ENCODE peak calls at places on chromosomes 7 and 10, in six cellular contexts. Y, M, I, E, S and G are unnamed samples.

GRCh38 chr7:18378989-18379605 is 116.5 kb upstream of the HDAC9 start:
- DNase-seq in Y (no peak), M (no peak), I (no peak), E (no peak), S (no peak), G (no peak)

GRCh38 chr10:21278491-21279216 is 246.8 kb downstream of the SKIDA1 start:
- DNase-seq in Y (peak; percentile 89), M (peak; percentile 95), I (peak; percentile 91), E (peak; percentile 89), S (peak; percentile 90), G (peak; percentile 92)

GRCh38 chr7:112596260-112596659 is 115.5 kb downstream of the LSMEM1 start:
- DNase-seq in Y (no peak), M (no peak), I (no peak), E (no peak), S (no peak), G (no peak)

GRCh38 chr10:23525406-23525805 is 86.5 kb downstream of the OTUD1 start:
- DNase-seq in Y (no peak), M (no peak), I (no peak), E (no peak), S (peak; percentile 7), G (peak; percentile 8)

GRCh38 chr7:155665957-155666287 is 21.5 kb downstream of the RBM33 start:
- DNase-seq in Y (no peak), M (no peak), I (no peak), E (no peak), S (peak; percentile 93), G (no peak)

GRCh38 chr7:42232275-42232674 is 4.7 kb downstream of the GLI3 start:
- DNase-seq in Y (no peak), M (peak; percentile 39), I (no peak), E (no peak), S (peak; percentile 31), G (no peak)

GRCh38 chr7:46160861-46161260 is 239.8 kb upstream of the IGFBP3 start:
- DNase-seq in Y (no peak), M (no peak), I (no peak), E (no peak), S (no peak), G (no peak)

GRCh38 chr7:4100148-4100547 is 581.9 kb upstream of the FOXK1 start:
- DNase-seq in Y (peak; percentile 61), M (no peak), I (no peak), E (no peak), S (no peak), G (no peak)

GRCh38 chr10:116183733-116184447 is 89.1 kb downstream of the GFRA1 start:
- DNase-seq in Y (no peak), M (no peak), I (no peak), E (no peak), S (peak; percentile 29), G (no peak)

GRCh38 chr10:63264852-63265617 is 131.9 kb downstream of the NRBF2 start:
- DNase-seq in Y (no peak), M (no peak), I (no peak), E (no peak), S (peak; percentile 68), G (peak; percentile 26)

GRCh38 chr7:120229094-120229493 is 43.9 kb upstream of the KCND2 start:
- DNase-seq in Y (no peak), M (no peak), I (no peak), E (no peak), S (no peak), G (no peak)

GRCh38 chr10:110358278-110358677 is 53.6 kb upstream of the SMNDC1 start:
- DNase-seq in Y (no peak), M (no peak), I (no peak), E (no peak), S (no peak), G (no peak)

GRCh38 chr7:88167223-88167622 is 52.6 kb downstream of the SRI start:
- DNase-seq in Y (no peak), M (no peak), I (no peak), E (no peak), S (no peak), G (no peak)

GRCh38 chr10:17685227-17685840 is 41.4 kb downstream of the STAM start:
- DNase-seq in Y (no peak), M (no peak), I (no peak), E (no peak), S (no peak), G (no peak)

GRCh38 chr7:91632234-91632947 is 248.1 kb downstream of the MTERF1 start:
- DNase-seq in Y (no peak), M (no peak), I (no peak), E (no peak), S (no peak), G (no peak)

GRCh38 chr10:85648279-85648754 is 718.3 kb downstream of the GRID1 start:
- DNase-seq in Y (no peak), M (peak; percentile 81), I (no peak), E (no peak), S (no peak), G (no peak)

GRCh38 chr7:90594791-90595317 is 1.3 kb upstream of the CDK14 start:
- DNase-seq in Y (no peak), M (no peak), I (no peak), E (no peak), S (peak; percentile 91), G (no peak)

GRCh38 chr10:91163269-91163708 is 57.2 kb upstream of the PCGF5 start:
- DNase-seq in Y (peak; percentile 95), M (no peak), I (no peak), E (peak; percentile 12), S (peak; percentile 62), G (peak; percentile 39)

GRCh38 chr10:27244976-27245375 is 4.4 kb upstream of the ACBD5 start:
- DNase-seq in Y (peak; percentile 41), M (no peak), I (no peak), E (no peak), S (no peak), G (no peak)

GRCh38 chr10:73908853-73909611 is 1.9 kb upstream of the PLAU start:
- DNase-seq in Y (no peak), M (peak; percentile 55), I (no peak), E (no peak), S (peak; percentile 100), G (no peak)

GRCh38 chr10:61500460-61500859 is 47.3 kb upstream of the TMEM26 start:
- DNase-seq in Y (no peak), M (no peak), I (no peak), E (no peak), S (no peak), G (no peak)

GRCh38 chr7:138837627-138838026 is 39.6 kb upstream of the ATP6V0A4 start:
- DNase-seq in Y (peak; percentile 72), M (no peak), I (no peak), E (no peak), S (peak; percentile 1), G (no peak)

GRCh38 chr7:138838166-138838565 is 40.2 kb upstream of the ATP6V0A4 start:
- DNase-seq in Y (no peak), M (no peak), I (no peak), E (no peak), S (no peak), G (no peak)

GRCh38 chr7:138843632-138844580 is 45.9 kb upstream of the ATP6V0A4 start:
- DNase-seq in Y (no peak), M (no peak), I (no peak), E (no peak), S (no peak), G (no peak)

DNA sequence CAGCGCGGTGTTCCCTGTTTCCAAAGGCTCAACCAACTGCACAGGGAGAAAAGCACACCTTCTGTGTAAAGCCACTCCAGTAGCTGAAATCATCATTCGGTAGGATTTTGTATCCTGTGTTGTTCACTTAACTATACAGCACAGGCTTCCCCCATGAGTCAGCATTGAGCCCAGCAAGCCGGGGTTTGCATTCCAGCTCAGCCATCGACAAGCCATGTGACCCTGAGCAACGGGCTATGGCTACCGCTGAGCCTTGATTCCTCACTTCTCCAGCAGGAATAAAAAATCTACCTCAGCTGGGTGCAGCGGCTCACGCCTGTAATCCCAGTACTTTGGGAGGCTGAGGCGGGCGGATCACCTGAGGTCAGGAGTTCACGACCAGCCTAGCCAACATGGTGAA is 44.1 kb upstream of the ATP6V0A4 start:
- DNase-seq in Y (no peak), M (no peak), I (no peak), E (no peak), S (peak; percentile 72), G (no peak)
- TF ChIP-seq POLR2A in Y (no peak), M (no peak), I (no peak), E (no peak), S (no peak), G (no peak)

GRCh38 chr7:100837099-100837836 is 9.9 kb upstream of the EPHB4 start:
- DNase-seq in Y (peak; percentile 97), M (peak; percentile 90), I (peak; percentile 94), E (peak; percentile 82), S (peak; percentile 90), G (peak; percentile 86)
- TF ChIP-seq POLR2A in Y (no peak), M (no peak), I (no peak), E (peak; percentile 52), S (no peak), G (peak; percentile 69)

DNA sequence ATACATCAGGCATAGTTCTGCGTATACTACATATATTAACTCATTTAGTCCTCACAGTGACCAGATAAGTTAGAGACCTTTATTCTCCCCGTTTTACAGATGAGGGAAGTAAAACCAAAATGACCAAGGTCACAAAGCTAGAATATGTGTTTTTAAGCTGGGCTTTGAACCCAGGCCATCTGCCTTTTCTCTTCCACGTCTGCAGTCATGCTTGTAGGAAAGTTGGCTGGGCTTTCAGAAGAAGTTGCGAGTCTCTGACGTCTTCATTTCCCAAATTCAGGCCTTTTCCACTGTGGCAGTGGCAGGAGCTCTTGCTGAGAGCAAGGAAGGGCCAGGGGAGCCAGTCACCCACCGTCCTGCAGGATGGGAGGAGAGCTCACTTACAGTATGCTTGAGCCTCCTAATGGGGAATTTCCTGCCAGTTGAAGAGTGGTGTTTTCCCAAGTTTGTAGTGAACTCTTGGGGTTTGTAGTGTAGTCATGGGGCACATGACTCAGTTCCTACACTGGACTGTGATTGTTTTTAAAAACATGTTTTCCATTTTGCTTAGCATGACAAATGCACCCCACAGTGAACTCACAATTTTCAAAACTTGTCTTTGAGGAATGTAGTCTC is 34.2 kb downstream of the CYP17A1 start:
- DNase-seq in Y (no peak), M (peak; percentile 61), I (no peak), E (no peak), S (peak; percentile 99), G (no peak)
- TF ChIP-seq POLR2A in Y (no peak), M (no peak), I (no peak), E (no peak), S (no peak), G (no peak)

GRCh38 chr10:113679463-113680171 is at the start of gene CASP7:
- DNase-seq in Y (peak; percentile 94), M (peak; percentile 56), I (peak; percentile 65), E (peak; percentile 84), S (peak; percentile 68), G (peak; percentile 77)
- TF ChIP-seq POLR2A in Y (peak; percentile 82), M (no peak), I (peak; percentile 34), E (peak; percentile 65), S (no peak), G (peak; percentile 80)

DNA sequence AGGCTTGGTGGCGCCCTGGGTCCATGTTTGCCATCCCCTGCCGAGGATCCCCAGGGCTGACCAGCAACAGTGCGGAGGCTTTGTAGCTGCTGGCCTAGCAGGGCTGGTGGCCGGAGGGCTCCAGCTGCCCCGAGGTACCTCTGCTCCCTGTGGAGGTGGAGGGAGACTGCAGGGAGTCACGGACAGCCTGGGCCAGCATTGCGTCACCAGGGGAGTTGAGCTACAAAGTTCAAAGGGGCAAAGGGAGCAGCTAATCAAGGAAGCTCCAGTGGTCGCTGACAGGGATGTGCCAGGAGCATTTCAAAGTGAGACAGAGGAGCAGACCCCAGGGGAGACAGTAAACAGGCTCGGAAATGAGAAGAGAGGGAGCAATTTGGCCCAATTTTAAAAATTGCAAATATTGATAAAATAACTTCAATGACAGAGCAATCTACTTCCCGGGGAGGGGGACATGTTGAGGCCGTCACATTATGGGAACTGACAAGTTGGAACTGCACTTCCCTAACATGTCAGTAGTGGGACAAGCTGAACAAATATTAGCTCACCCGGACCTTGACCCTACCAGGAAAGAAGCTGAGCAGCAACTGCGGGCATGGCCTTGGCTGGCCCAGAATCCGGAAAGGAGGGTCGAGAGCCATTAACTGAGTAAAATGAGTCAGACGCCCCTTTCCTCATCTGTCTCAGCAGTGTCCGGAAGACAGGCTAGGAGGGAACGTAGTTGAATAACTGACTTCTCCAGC is 39.4 kb downstream of the BTBD16 start:
- DNase-seq in Y (no peak), M (no peak), I (no peak), E (no peak), S (no peak), G (no peak)
- TF ChIP-seq POLR2A in Y (no peak), M (no peak), I (no peak), E (no peak), S (no peak), G (no peak)